ENCODE peak calls at places on chromosome 2, in eight cellular contexts. L is ovary, B is HCT116, S is transverse colon, C is vagina, J is IMR-90, R is adrenal gland, E is thyroid gland. Q is an unnamed sample.

GRCh38 chr2:109382236-109382930 is 231.4 kb downstream of the SEPTIN10 start:
- DNase-seq in C (no peak), R (no peak), B (no peak), L (peak), S (no peak), J (peak), E (peak), Q (peak)

GRCh38 chr2:64514018-64514417 is 10.1 kb upstream of the AFTPH start:
- DNase-seq in S (no peak), E (no peak), C (no peak), R (no peak), B (no peak), L (no peak), J (no peak), Q (no peak)

GRCh38 chr2:205557873-205558272 is 124.4 kb upstream of the NRP2 start:
- DNase-seq in L (no peak), C (no peak), E (no peak), R (no peak), S (no peak), B (no peak), J (no peak), Q (no peak)

GRCh38 chr2:24015562-24016375 is 5.9 kb downstream of the MFSD2B start:
- DNase-seq in E (no peak), B (no peak), L (no peak), R (no peak), C (no peak), J (peak), S (no peak), Q (no peak)

GRCh38 chr2:217638031-217638430 is 364.8 kb downstream of the TNS1 start:
- DNase-seq in S (no peak), E (no peak), L (no peak), R (no peak), C (no peak), J (no peak), B (no peak), Q (no peak)

GRCh38 chr2:28587526-28588230 is 91.8 kb downstream of the PLB1 start:
- DNase-seq in L (no peak), J (no peak), E (no peak), S (no peak), R (no peak), B (no peak), C (no peak), Q (no peak)

GRCh38 chr2:121386707-121387106 is 101.7 kb upstream of the TFCP2L1 start:
- DNase-seq in B (no peak), E (no peak), L (no peak), J (peak), C (no peak), S (no peak), R (no peak), Q (no peak)

GRCh38 chr2:95056461-95057459 is 31.3 kb downstream of the MAL start:
- DNase-seq in S (no peak), R (no peak), B (no peak), L (no peak), J (peak), E (peak), C (no peak), Q (no peak)

GRCh38 chr2:7012141-7012809 is 95.1 kb downstream of the RNF144A start:
- DNase-seq in R (no peak), L (no peak), E (no peak), B (no peak), S (no peak), C (no peak), J (no peak), Q (no peak)

DNA sequence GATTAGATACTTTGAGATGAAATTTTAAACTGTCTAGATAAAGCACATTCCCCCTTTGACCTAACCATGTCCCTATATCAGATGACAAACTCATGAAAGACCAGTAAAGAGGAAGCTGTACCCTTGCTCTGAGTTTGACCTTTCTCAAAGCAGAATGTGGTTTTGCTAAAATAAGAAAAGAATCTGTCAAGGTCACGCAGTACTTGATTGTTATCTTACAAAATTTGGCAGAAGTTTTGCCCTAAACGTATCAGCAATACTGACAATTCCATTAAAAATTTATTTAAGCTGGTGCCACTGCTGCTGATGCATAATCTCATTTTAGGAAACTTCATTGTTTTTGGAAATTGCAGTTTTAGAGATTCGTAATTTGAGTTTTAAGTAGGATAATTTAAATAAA is 31.2 kb upstream of the GALM start:
- DNase-seq in L (no peak), C (no peak), S (no peak), E (no peak), B (no peak), R (no peak), J (no peak), Q (no peak)
- H3K27ac ChIP-seq in L (no peak), C (no peak), S (no peak), E (no peak), B (no peak), R (no peak), J (no peak), Q (no peak)

GRCh38 chr2:20224716-20225293 is at the start of gene SDC1:
- DNase-seq in R (peak), B (no peak), S (peak), C (no peak), L (peak), J (peak), E (peak), Q (peak)

GRCh38 chr2:20221939-20222768 is 2.8 kb downstream of the SDC1 start:
- DNase-seq in B (no peak), J (no peak), E (no peak), C (no peak), L (no peak), R (no peak), S (no peak), Q (no peak)

GRCh38 chr2:20224191-20224715 is 677 bp downstream of the SDC1 start:
- DNase-seq in R (no peak), J (no peak), L (no peak), B (no peak), C (no peak), S (no peak), E (no peak), Q (no peak)

GRCh38 chr2:20222769-20223344 is 2.1 kb downstream of the SDC1 start:
- DNase-seq in R (no peak), B (no peak), L (no peak), E (no peak), J (no peak), S (no peak), C (no peak), Q (no peak)

GRCh38 chr2:20223345-20224190 is 1.4 kb downstream of the SDC1 start:
- DNase-seq in R (peak), E (peak), L (peak), J (peak), C (no peak), B (no peak), S (no peak), Q (peak)
- TF ChIP-seq POLR2A in R (peak), E (peak), L (no peak), J (no peak), C (no peak), B (peak), S (peak), Q (peak)

GRCh38 chr2:241268306-241268705 is 47.2 kb downstream of the HDLBP start:
- DNase-seq in S (no peak), R (peak), E (no peak), J (no peak), C (no peak), B (no peak), L (no peak), Q (no peak)

GRCh38 chr2:241270531-241270930 is 44.9 kb downstream of the HDLBP start:
- DNase-seq in R (no peak), L (no peak), E (no peak), C (no peak), B (no peak), S (no peak), J (no peak), Q (no peak)

GRCh38 chr2:241269707-241270520 is 45.6 kb downstream of the HDLBP start:
- DNase-seq in E (peak), S (no peak), J (no peak), R (no peak), B (no peak), L (no peak), C (no peak), Q (no peak)

GRCh38 chr2:241267249-241268067 is 48.0 kb downstream of the HDLBP start:
- DNase-seq in B (no peak), J (no peak), S (no peak), L (no peak), R (no peak), C (no peak), E (no peak), Q (no peak)

GRCh38 chr2:241268716-241269445 is 46.6 kb downstream of the HDLBP start:
- DNase-seq in B (no peak), R (no peak), L (no peak), C (no peak), J (peak), S (no peak), E (no peak), Q (no peak)
- TF ChIP-seq CTCF in B (no peak), R (no peak), L (no peak), C (no peak), J (no peak), S (no peak), E (no peak), Q (no peak)

DNA sequence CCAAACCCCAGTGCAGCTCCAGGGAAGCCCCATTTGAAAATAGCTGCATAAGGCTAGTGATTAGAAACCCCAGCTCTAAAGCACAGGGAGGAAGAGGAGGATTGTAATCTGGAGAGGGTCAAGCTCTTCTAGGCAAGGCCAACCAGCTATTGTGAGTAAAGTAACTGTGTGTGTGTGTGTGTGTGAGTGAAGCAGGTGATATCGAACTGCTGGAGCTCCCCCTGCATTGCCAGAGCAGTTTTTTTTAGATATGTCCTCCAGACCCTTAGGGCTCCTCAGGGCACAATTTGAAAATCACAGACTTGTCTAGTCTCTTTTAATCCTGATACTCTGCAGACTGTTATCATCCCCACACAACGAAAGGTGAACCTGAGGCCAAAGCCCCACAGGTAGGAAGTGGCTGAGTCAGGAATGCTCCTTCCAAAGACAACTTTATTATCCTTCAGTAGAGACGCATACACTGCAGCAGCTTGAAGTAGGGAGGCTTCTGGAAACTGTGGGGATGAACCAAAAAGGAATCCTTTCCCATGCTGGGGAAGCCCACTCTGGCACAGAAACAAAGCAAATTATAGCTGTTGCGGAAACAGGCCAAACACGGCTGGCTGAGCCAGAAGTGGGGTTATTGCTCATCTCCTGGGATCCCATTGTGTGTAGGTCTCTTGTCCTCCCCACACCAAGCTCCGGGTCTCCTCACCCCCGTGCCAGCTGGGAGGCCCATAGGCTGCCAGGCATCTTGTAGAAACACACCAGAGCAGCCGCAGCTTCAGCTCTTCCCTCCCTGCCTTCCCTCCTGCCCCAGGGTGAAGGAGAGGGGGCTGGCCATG is 177.2 kb upstream of the NABP1 start:
- DNase-seq in B (no peak), E (no peak), S (no peak), J (no peak), C (no peak), R (no peak), L (peak), Q (no peak)
- H3K27ac ChIP-seq in B (no peak), E (no peak), S (no peak), J (no peak), C (peak), R (no peak), L (no peak), Q (no peak)

DNA sequence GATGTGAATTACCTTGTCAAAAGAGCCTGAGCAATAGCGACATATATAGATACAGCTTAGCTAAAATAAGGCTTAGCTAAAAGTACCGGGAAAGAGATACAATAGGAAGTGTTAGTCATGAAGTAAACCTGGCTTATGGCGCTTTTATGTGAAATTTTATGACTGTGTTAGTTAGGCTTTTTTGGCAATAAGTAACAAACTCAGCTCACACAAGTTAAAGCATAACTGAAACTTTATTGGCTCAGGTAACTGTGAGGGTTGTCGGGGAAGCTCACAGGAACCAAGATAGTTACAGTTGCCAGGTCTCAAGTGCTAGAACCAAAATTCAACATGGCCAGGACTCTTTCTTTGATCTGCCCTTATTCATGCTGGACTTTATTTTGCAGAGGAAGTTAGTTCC is 925.0 kb upstream of the GYPC start:
- DNase-seq in S (peak), E (no peak), R (no peak), C (no peak), B (no peak), L (no peak), J (no peak), Q (no peak)
- TF ChIP-seq POLR2A in S (no peak), E (no peak), R (no peak), C (no peak), B (no peak), L (no peak), J (no peak), Q (no peak)

GRCh38 chr2:176751314-176751713 is 461.3 kb upstream of the HNRNPA3 start:
- DNase-seq in J (no peak), E (no peak), C (no peak), L (no peak), R (no peak), S (no peak), B (no peak), Q (no peak)
- TF ChIP-seq CTCF in J (no peak), E (no peak), C (no peak), L (no peak), R (no peak), S (no peak), B (no peak), Q (no peak)

GRCh38 chr2:70565039-70565731 is 11.6 kb upstream of the TGFA start:
- DNase-seq in C (no peak), L (no peak), E (no peak), R (no peak), B (no peak), J (no peak), S (no peak), Q (no peak)
- H3K27ac ChIP-seq in C (no peak), L (no peak), E (no peak), R (no peak), B (no peak), J (no peak), S (no peak), Q (no peak)

GRCh38 chr2:112542123-112542973 is at the start of gene POLR1B:
- DNase-seq in C (no peak), J (peak), S (peak), B (peak), L (peak), E (peak), R (peak), Q (peak)
- TF ChIP-seq POLR2A in C (no peak), J (no peak), S (no peak), B (peak), L (peak), E (peak), R (no peak), Q (peak)

Q was measured in right lobe of liver.